ENCODE peak calls at places on chromosomes 16 and 17, in ten cellular contexts. J, F, A, K, H, P, N, L, B and I are unnamed samples.

GRCh38 chr17:37142294-37142944 is 193.7 kb downstream of the AATF start:
- DNase-seq in J (no peak), F (no peak), A (no peak), K (no peak), H (no peak), P (no peak), N (no peak), L (no peak), B (no peak), I (no peak)

GRCh38 chr17:19876524-19877161 is 8.9 kb upstream of the ULK2 start:
- DNase-seq in J (no peak), F (no peak), A (peak; percentile 34), K (peak; percentile 48), H (no peak), P (peak; percentile 73), N (no peak), L (no peak), B (peak; percentile 81), I (no peak)

GRCh38 chr17:57362797-57363556 is 106.7 kb downstream of the MSI2 start:
- DNase-seq in J (no peak), F (no peak), A (no peak), K (no peak), H (no peak), P (no peak), N (no peak), L (no peak), B (no peak), I (no peak)

GRCh38 chr17:16037636-16038035 is 38.0 kb downstream of the TTC19 start:
- DNase-seq in J (no peak), F (no peak), A (no peak), K (no peak), H (peak; percentile 27), P (no peak), N (no peak), L (no peak), B (no peak), I (peak; percentile 14)

GRCh38 chr16:6682142-6682811 is 650.4 kb upstream of the RBFOX1 start:
- DNase-seq in J (no peak), F (peak; percentile 82), A (no peak), K (no peak), H (no peak), P (no peak), N (no peak), L (no peak), B (no peak), I (no peak)

GRCh38 chr17:77830816-77831490 is 127.5 kb upstream of the TNRC6C start:
- DNase-seq in J (no peak), F (no peak), A (no peak), K (no peak), H (no peak), P (no peak), N (no peak), L (no peak), B (peak; percentile 56), I (no peak)

GRCh38 chr16:4015275-4015990 is 100.8 kb downstream of the ADCY9 start:
- DNase-seq in J (no peak), F (no peak), A (no peak), K (no peak), H (no peak), P (no peak), N (no peak), L (no peak), B (no peak), I (no peak)

GRCh38 chr16:13064821-13065220 is 163.4 kb downstream of the SHISA9 start:
- DNase-seq in J (no peak), F (no peak), A (no peak), K (no peak), H (no peak), P (no peak), N (no peak), L (no peak), B (no peak), I (no peak)

DNA sequence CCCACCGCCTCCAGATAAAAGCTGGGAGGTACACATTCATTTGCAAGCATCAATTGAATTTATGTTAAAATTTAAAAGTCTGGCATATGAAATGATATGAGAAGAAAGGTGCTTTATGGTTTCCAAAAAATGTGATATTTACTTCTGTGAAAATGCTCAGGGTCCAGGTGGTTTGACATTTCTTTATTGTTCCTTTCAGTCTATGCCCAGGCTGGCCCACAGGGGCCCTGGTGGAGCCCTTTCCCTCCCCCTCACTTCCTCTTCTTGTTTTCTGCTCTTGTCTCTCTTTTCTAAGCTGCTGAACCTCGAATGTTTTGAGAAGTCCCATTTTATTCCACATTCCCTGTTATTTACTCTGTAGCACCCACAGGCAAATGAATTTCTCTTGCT is 127.8 kb downstream of the HS3ST3B1 start:
- DNase-seq in J (no peak), F (no peak), A (no peak), K (no peak), H (no peak), P (no peak), N (no peak), L (no peak), B (no peak), I (no peak)
- TF ChIP-seq CTCF in J (no peak), F (no peak), A (no peak), K (no peak), H (no peak), P (no peak), N (no peak), L (no peak), B (peak; percentile 9), I (no peak)

GRCh38 chr17:75688209-75688771 is 21.2 kb downstream of the SAP30BP start:
- DNase-seq in J (no peak), F (peak; percentile 59), A (no peak), K (no peak), H (no peak), P (no peak), N (no peak), L (no peak), B (no peak), I (peak; percentile 84)

GRCh38 chr17:75691371-75692290 is 24.5 kb downstream of the SAP30BP start:
- DNase-seq in J (no peak), F (peak; percentile 26), A (no peak), K (no peak), H (peak; percentile 28), P (no peak), N (peak; percentile 89), L (no peak), B (no peak), I (peak; percentile 84)

GRCh38 chr17:75692976-75693375 is 25.8 kb downstream of the SAP30BP start:
- DNase-seq in J (no peak), F (no peak), A (no peak), K (no peak), H (no peak), P (no peak), N (no peak), L (no peak), B (peak; percentile 2), I (no peak)

GRCh38 chr17:75685508-75685907 is 18.4 kb downstream of the SAP30BP start:
- DNase-seq in J (no peak), F (no peak), A (no peak), K (no peak), H (no peak), P (no peak), N (no peak), L (no peak), B (no peak), I (peak; percentile 67)

DNA sequence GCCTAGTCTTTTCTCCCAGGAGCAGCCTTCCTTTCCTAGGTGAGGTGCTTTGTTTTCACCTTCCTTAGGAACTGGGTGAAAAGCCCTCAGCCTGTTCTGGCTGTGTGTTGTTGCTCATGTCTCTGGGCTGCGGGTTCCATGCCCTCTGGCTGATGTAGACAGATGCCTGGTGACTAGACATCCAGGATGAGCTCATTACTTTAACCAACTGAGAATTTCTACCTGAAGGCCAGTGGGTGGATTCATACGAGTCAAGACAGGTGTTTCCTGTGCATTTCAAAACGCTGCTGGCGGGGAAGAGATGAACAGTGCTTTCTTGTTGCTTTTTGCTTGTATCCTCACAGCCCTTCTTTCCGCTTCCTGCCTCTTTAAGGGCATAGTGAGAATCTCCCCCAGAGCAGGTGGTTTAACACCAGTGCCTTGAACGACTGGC is 22.3 kb downstream of the SAP30BP start:
- DNase-seq in J (no peak), F (no peak), A (no peak), K (no peak), H (no peak), P (no peak), N (peak; percentile 90), L (no peak), B (no peak), I (peak; percentile 99)
- H3K4me3 ChIP-seq in J (no peak overlapping the region), F (no peak overlapping the region), A (no peak overlapping the region), K (no peak overlapping the region), H (no peak overlapping the region), P (no peak overlapping the region), N (no peak overlapping the region), L (no peak overlapping the region), B (no peak overlapping the region), I (no peak overlapping the region)

GRCh38 chr16:69936252-69936651 is 14.9 kb upstream of the CLEC18A start:
- DNase-seq in J (no peak), F (no peak), A (no peak), K (no peak), H (no peak), P (no peak), N (no peak), L (no peak), B (peak; percentile 61), I (no peak)

GRCh38 chr16:69934044-69934443 is 17.1 kb upstream of the CLEC18A start:
- DNase-seq in J (no peak), F (no peak), A (no peak), K (no peak), H (no peak), P (no peak), N (no peak), L (no peak), B (no peak), I (no peak)

GRCh38 chr16:69935278-69935711 is 15.8 kb upstream of the CLEC18A start:
- DNase-seq in J (peak; percentile 72), F (no peak), A (no peak), K (no peak), H (no peak), P (no peak), N (no peak), L (no peak), B (no peak), I (no peak)

GRCh38 chr16:69935740-69936139 is 15.4 kb upstream of the CLEC18A start:
- DNase-seq in J (no peak), F (no peak), A (no peak), K (no peak), H (no peak), P (no peak), N (no peak), L (no peak), B (no peak), I (no peak)

DNA sequence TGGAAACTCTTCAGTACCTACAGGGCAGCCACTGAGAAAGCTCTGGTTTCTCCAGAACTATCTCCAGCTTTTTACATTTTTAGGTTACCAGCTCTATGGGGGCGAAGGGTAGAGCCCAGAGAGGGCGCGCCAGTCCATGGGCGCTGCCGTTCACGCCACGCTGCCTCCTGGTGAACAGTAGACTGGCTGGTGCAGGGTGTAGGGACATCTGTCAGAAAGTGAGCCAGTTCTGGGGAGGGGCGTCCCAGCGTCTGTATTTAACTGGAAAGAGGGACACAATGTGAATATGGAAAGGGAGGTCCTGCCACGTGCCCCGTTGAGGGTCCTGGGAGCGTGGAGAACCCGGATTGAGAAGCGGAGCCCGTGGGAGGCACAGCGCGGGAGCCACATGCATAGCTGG is 16.4 kb upstream of the CLEC18A start:
- DNase-seq in J (no peak), F (no peak), A (no peak), K (no peak), H (no peak), P (no peak), N (no peak), L (no peak), B (no peak), I (no peak)
- H3K36me3 ChIP-seq in J (peaks cover 84% of the 10 kb centered on the region), F (no peaks in the 10 kb centered on the region), A (peaks cover 81% of the 10 kb centered on the region), K (no peaks in the 10 kb centered on the region), H (peaks cover 57% of the 10 kb centered on the region), P (no peaks in the 10 kb centered on the region), N (peaks cover 19% of the 10 kb centered on the region), L (peaks cover 6% of the 10 kb centered on the region), B (peaks cover 100% of the 10 kb centered on the region), I (peaks cover 33% of the 10 kb centered on the region)

GRCh38 chr16:72008424-72009216 is at the start of gene DHODH:
- DNase-seq in J (peak; percentile 89), F (peak; percentile 99), A (peak; percentile 98), K (peak; percentile 99), H (peak; percentile 96), P (peak; percentile 99), N (peak; percentile 97), L (peak; percentile 94), B (peak; percentile 99), I (peak; percentile 91)
- TF ChIP-seq CTCF in J (no peak), F (no peak), A (no peak), K (no peak), H (peak; percentile 4), P (no peak), N (peak; percentile 18), L (no peak), B (no peak), I (no peak)